ENCODE peak calls at places on chromosomes 13 and 19, in four cellular contexts. E, F, Y and X are unnamed samples.

GRCh38 chr13:23320926-23321533 is 112.5 kb downstream of the SACS start:
- DNase-seq in E (no peak), F (no peak), Y (no peak), X (no peak)

GRCh38 chr13:44311011-44311481 is 62.6 kb upstream of the SERP2 start:
- DNase-seq in E (no peak), F (peak; percentile 70), Y (no peak), X (peak; percentile 52)

GRCh38 chr19:979318-979741 is 4.8 kb upstream of the WDR18 start:
- DNase-seq in E (no peak), F (no peak), Y (no peak), X (no peak)

GRCh38 chr19:6048348-6048747 is 62.0 kb downstream of the RFX2 start:
- DNase-seq in E (no peak), F (no peak), Y (no peak), X (no peak)

GRCh38 chr13:29537736-29538624 is 57.5 kb downstream of the SLC7A1 start:
- DNase-seq in E (no peak), F (no peak), Y (no peak), X (no peak)

GRCh38 chr13:40384976-40385857 is 281.2 kb downstream of the FOXO1 start:
- DNase-seq in E (no peak), F (no peak), Y (no peak), X (no peak)

GRCh38 chr13:80276371-80277289 is 64.3 kb downstream of the SPRY2 start:
- DNase-seq in E (peak; percentile 53), F (no peak), Y (no peak), X (peak; percentile 79)

GRCh38 chr13:27182844-27183497 is 11.4 kb upstream of the USP12 start:
- DNase-seq in E (no peak), F (peak; percentile 43), Y (peak; percentile 58), X (peak; percentile 81)

GRCh38 chr13:99969934-99970760 is 1.4 kb downstream of the ZIC5 start:
- DNase-seq in E (peak; percentile 84), F (no peak), Y (no peak), X (peak; percentile 30)

GRCh38 chr13:27329210-27329609 is 58.6 kb downstream of the RASL11A start:
- DNase-seq in E (no peak), F (no peak), Y (no peak), X (no peak)

GRCh38 chr19:51668167-51668566 is 21.5 kb upstream of the SIGLEC14 start:
- DNase-seq in E (no peak), F (no peak), Y (no peak), X (no peak)

GRCh38 chr13:20359335-20359734 is 127.2 kb upstream of the GJB6 start:
- DNase-seq in E (no peak), F (no peak), Y (no peak), X (peak; percentile 98)

GRCh38 chr13:110314516-110315245 is 7.6 kb downstream of the COL4A2 start:
- DNase-seq in E (no peak), F (no peak), Y (peak; percentile 59), X (no peak)

GRCh38 chr19:51138549-51138979 is 3.5 kb upstream of the SIGLEC7 start:
- DNase-seq in E (no peak), F (peak; percentile 38), Y (peak; percentile 58), X (no peak)

GRCh38 chr19:18173054-18173571 is 500 bp upstream of the IFI30 start:
- DNase-seq in E (no peak), F (no peak), Y (peak; percentile 52), X (no peak)

GRCh38 chr19:54335979-54336892 is 2.7 kb downstream of the LILRA4 start:
- DNase-seq in E (no peak), F (no peak), Y (no peak), X (no peak)

GRCh38 chr13:20126460-20127262 is 34.2 kb downstream of the GJA3 start:
- DNase-seq in E (no peak), F (no peak), Y (no peak), X (no peak)

GRCh38 chr19:11324079-11324661 is 15.3 kb downstream of the RAB3D start:
- DNase-seq in E (no peak), F (peak; percentile 85), Y (peak; percentile 74), X (peak; percentile 95)

GRCh38 chr19:12983561-12984142 is 11.6 kb upstream of the NFIX start:
- DNase-seq in E (peak; percentile 80), F (peak; percentile 86), Y (peak; percentile 80), X (peak; percentile 73)

GRCh38 chr19:54432144-54432738 is 16.8 kb upstream of the LENG8 start:
- DNase-seq in E (no peak), F (no peak), Y (no peak), X (no peak)

DNA sequence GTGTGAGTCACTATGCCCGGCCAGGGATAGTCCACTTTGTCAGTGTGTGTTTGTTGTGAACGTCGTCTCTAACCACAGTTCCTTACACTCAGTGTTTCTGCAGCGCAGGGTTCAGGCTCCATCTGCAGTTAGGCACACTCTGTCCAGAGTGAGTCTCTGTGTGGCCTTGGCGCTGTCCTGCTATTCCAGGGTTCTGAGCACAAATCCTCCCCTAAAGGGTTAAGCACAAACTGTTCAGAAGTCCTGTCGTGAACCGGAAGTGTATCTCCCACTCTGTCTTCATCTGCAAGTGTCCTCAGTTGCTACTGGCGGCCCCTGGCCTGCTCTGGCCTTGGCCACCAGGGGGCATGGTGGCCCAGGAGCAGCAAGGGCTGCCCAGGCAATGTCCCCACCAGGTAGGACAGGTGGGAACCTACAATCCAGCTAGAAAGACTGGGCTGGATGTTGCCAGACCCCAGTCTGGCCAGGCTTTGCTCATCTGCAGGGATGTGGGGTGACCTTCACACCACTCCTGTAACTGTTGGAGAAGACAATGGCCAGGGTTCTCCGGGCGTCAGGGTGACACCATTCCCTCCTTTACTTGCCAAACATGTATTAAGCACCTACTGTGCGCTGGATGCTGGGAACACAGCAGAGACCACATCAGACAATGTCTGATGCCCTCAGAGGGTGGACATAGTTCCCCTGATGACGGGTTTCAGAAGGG is 38.6 kb upstream of the GATAD2A start:
- DNase-seq in E (peak; percentile 90), F (peak; percentile 86), Y (peak; percentile 58), X (peak; percentile 60)
- H3K27ac ChIP-seq in E (no peak overlapping the region), F (peak overlapping the region; percentile 41), Y (no peak overlapping the region), X (no peak overlapping the region)

DNA sequence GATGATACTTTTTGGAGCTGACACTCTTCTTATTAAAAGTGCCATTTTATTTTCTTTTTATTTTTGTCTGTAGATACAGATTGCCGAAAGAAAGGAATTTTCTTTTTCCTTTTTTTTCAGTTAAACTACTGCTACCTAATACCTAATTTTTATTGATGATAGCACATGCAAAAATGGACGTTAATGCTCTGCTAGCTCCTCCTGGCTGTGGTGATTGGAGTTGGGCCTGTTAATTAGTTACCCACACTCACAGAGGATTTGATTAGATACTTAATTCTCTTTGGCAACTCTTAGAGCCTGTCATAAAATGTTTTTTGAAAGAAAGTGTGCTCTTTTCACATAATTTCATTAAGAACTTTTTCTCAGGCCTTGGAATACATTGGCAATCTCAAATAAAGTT is 366.8 kb downstream of the DCT start:
- DNase-seq in E (no peak), F (no peak), Y (no peak), X (no peak)
- TF ChIP-seq CTCF in E (peak; percentile 51), F (no peak), Y (no peak), X (peak; percentile 22)

DNA sequence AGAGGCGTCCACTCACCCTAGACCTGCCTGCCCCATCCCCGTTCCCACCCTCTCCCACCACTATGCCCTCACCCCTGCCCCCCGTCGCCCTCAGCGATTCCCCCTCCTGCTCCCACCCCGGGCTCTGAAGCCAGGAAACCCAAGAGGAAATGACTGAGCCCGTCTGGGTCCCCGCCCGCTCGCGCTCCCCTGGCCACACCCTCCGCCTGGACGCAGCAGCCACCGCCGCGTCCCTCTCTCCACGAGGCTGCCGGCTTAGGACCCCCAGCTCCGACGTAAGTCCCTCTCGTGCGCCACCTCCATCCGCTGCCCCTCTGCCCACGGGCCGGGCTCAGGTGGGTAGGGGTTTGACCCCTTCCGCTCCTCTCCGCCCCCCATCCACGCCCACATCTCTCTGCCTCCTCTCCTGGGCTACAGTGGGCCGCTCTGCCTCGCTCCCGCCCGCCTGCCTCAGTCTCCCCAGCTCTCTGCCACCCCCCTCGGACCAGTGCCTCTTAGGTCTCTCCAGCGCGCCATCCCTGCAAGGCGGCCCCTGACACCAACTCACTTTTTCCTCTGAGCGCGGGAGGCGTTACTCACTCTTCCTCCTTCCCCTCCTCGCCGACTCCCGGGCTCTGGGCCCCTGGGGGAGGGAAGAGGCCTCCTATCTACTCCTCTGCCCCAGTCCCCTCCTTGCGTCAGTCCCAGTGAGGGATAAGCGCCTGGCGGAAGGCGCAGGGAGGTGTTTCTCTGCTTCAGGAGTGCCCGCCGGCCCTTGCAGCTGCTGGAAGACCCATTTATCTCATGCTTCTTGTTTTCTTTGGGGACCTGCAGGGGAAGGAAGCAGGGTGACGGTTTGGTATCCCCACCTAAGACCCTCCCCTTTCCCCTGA is at the start of gene FXYD5:
- DNase-seq in E (peak; percentile 86), F (peak; percentile 68), Y (peak; percentile 72), X (peak; percentile 81)
- H3K27ac ChIP-seq in E (peak within 1 kb of the TSS; percentile 91), F (peak within 1 kb of the TSS; percentile 85), Y (peak within 1 kb of the TSS; percentile 87), X (peak within 1 kb of the TSS; percentile 92)

GRCh38 chr13:32587014-32587773 is 942 bp downstream of the PDS5B start:
- DNase-seq in E (peak; percentile 76), F (peak; percentile 66), Y (peak; percentile 75), X (peak; percentile 71)
- TF ChIP-seq CTCF in E (peak; percentile 13), F (no peak), Y (no peak), X (no peak)